ENCODE peak calls at places on chromosome 21, in eight cellular contexts. N is Peyer's patch; V is CD8-positive, alpha-beta T cell; E is BE2C; F is PC-9; P is cardiac muscle cell; K is body of pancreas; M is spleen. Q is an unnamed sample.

GRCh38 chr21:42142598-42142997 is 71.5 kb downstream of the UMODL1 start:
- DNase-seq in N (no peak), E (no peak), K (no peak), P (no peak), V (no peak), F (no peak), M (no peak), Q (no peak)

GRCh38 chr21:39077816-39078215 is 105.4 kb downstream of the PSMG1 start:
- DNase-seq in V (no peak), F (no peak), M (no peak), N (no peak), E (no peak), K (no peak), P (no peak), Q (no peak)

GRCh38 chr21:44962481-44962966 is 22.7 kb downstream of the SLX9 start:
- DNase-seq in F (no peak), E (no peak), N (no peak), M (peak; percentile 36), V (no peak), P (peak; percentile 74), K (no peak), Q (peak; percentile 92)

GRCh38 chr21:42555756-42556438 is 42.2 kb downstream of the SLC37A1 start:
- DNase-seq in E (no peak), F (no peak), V (no peak), P (no peak), N (peak; percentile 40), M (peak; percentile 56), K (no peak), Q (no peak)

GRCh38 chr21:42009018-42009830 is 936 bp downstream of the ZBTB21 start:
- DNase-seq in K (peak; percentile 64), N (peak; percentile 81), F (peak; percentile 53), P (peak; percentile 62), E (peak; percentile 62), V (peak; percentile 11), M (peak; percentile 93), Q (peak; percentile 28)

GRCh38 chr21:35236090-35236489 is 187.0 kb upstream of the RUNX1 start:
- DNase-seq in E (no peak), V (no peak), K (no peak), F (no peak), P (no peak), M (no peak), N (no peak), Q (no peak)

GRCh38 chr21:28126521-28127317 is 866.0 kb downstream of the LTN1 start:
- DNase-seq in M (no peak), V (no peak), N (no peak), K (no peak), P (no peak), E (no peak), F (no peak), Q (no peak)

GRCh38 chr21:26405735-26406361 is 167.2 kb downstream of the CYYR1 start:
- DNase-seq in M (no peak), E (peak; percentile 34), P (peak; percentile 35), K (no peak), F (peak; percentile 53), N (no peak), V (no peak), Q (peak; percentile 93)

GRCh38 chr21:29674343-29674742 is 265.5 kb downstream of the GRIK1 start:
- DNase-seq in N (no peak), P (no peak), V (no peak), F (no peak), K (no peak), E (no peak), M (no peak), Q (no peak)

GRCh38 chr21:42350271-42350885 is 416 bp downstream of the TFF2 start:
- DNase-seq in M (peak; percentile 37), P (no peak), N (no peak), E (no peak), F (no peak), K (no peak), V (no peak), Q (no peak)

GRCh38 chr21:41865002-41865777 is 14.0 kb downstream of the PRDM15 start:
- DNase-seq in V (no peak), M (peak; percentile 38), N (peak; percentile 44), P (no peak), E (no peak), F (no peak), K (no peak), Q (no peak)

GRCh38 chr21:34093083-34093482 is 19.7 kb downstream of the MRPS6 start:
- DNase-seq in F (no peak), P (no peak), M (no peak), V (no peak), N (no peak), E (no peak), K (no peak), Q (no peak)

GRCh38 chr21:34092241-34092921 is 19.0 kb downstream of the MRPS6 start:
- DNase-seq in E (no peak), F (no peak), M (no peak), V (peak; percentile 5), N (no peak), P (peak; percentile 9), K (no peak), Q (no peak)

GRCh38 chr21:34088752-34089151 is 15.4 kb downstream of the MRPS6 start:
- DNase-seq in V (no peak), E (no peak), M (no peak), N (no peak), P (no peak), F (no peak), K (no peak), Q (no peak)

GRCh38 chr21:34091032-34091431 is 17.7 kb downstream of the MRPS6 start:
- DNase-seq in E (no peak), K (no peak), N (no peak), M (no peak), P (no peak), V (no peak), F (no peak), Q (no peak)

DNA sequence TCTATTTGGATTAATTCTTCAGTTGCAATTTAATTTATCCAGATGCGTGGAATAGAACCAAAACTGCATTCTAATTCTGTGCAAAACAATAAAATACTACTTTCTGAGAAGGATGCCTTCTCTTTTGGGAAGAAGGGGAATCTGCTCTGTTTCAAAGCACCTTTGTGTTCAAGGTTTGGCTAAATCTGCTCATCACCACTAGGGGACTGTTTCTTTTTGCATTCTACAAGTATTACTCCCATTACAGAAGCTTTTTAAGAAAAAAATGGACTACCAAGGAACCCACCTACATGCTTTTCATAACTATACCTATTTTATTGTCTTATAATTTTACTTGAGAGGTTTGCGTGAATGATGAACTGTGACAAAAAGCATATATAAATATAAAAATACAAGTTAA is 18.2 kb downstream of the MRPS6 start:
- DNase-seq in K (no peak), N (no peak), M (no peak), E (no peak), V (no peak), F (no peak), P (no peak), Q (no peak)
- TF ChIP-seq CTCF in K (no peak), N (no peak), M (peak; percentile 12), E (peak; percentile 62), V (peak; percentile 47), F (peak; percentile 35), P (peak; percentile 45), Q (peak; percentile 31)

GRCh38 chr21:45982256-45982757 is 737 bp downstream of the COL6A1 start:
- DNase-seq in K (no peak), N (peak; percentile 48), M (peak; percentile 77), E (peak; percentile 20), V (no peak), P (peak; percentile 36), F (no peak), Q (no peak)
- H3K4me3 ChIP-seq in K (peak overlapping the region; percentile 54), N (peak overlapping the region; percentile 76), M (peak overlapping the region; percentile 54), E (peak overlapping the region; percentile 52), V (peak overlapping the region; percentile 54), P (peak overlapping the region; percentile 68), F (peak overlapping the region; percentile 79), Q (no peak overlapping the region)

DNA sequence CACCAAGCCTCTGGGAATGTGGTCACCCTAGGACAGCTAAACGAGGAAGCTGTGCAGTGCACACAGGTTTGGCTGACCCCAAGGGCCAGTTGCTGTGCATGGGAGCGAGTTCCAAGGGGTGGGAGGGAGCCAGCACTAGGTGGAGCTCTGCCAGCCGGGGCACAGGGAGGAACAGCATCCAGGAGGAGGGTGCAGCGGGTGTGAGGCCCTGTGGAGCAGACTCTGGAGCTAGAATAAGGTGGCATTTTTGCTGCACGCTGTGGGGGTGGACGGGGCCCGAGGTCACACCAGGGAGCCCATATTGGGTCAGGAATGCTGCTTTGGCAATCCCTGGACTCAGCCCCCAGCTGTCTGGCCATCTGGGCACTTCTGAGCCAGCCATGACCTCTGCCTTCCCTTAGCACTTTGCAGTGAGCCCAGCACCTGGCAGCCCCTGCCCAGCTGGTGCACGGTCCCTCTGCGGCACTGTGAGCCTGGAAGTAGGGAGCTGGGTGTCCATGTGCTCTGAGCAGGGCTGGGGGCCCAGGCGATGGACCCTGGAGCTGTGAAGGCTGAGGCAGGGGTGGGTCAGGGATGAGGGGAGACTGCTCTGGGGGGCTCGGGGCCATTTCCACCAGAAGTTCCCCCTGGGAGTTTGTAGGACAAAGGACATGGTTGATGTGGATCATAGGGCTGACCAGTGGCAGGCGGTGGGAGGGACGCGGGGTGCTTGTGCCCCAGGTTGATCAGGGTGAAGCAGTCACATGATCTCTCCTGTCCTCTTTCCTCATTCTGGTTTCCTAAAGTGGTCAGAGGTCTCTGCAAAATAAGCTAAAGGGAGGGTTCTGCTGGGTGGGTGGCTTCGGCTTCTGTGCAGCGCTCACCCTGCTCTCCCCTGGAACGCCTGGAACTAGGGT is 8.9 kb downstream of the PDXK start:
- DNase-seq in P (no peak), M (peak; percentile 81), E (no peak), F (peak; percentile 86), V (no peak), K (peak; percentile 52), N (no peak), Q (peak; percentile 36)
- TF ChIP-seq CTCF in P (peak; percentile 13), M (no peak), E (peak; percentile 14), F (no peak), V (no peak), K (no peak), N (no peak), Q (peak; percentile 17)

GRCh38 chr21:36431252-36431651 is 46.1 kb downstream of the CHAF1B start:
- DNase-seq in M (no peak), P (no peak), F (no peak), E (no peak), K (no peak), V (no peak), N (no peak), Q (no peak)

GRCh38 chr21:36428789-36429671 is 43.8 kb downstream of the CHAF1B start:
- DNase-seq in N (no peak), V (no peak), P (no peak), K (no peak), F (no peak), M (no peak), E (no peak), Q (no peak)

GRCh38 chr21:36430841-36431240 is 45.6 kb downstream of the CHAF1B start:
- DNase-seq in V (no peak), F (no peak), N (no peak), K (no peak), M (no peak), E (no peak), P (no peak), Q (peak; percentile 41)

GRCh38 chr21:36427502-36427901 is 42.3 kb downstream of the CHAF1B start:
- DNase-seq in M (no peak), F (no peak), E (no peak), N (no peak), K (no peak), P (no peak), V (no peak), Q (no peak)

GRCh38 chr21:36429672-36430546 is 44.7 kb downstream of the CHAF1B start:
- DNase-seq in P (peak; percentile 72), M (peak; percentile 85), E (peak; percentile 82), K (peak; percentile 67), V (peak; percentile 57), F (peak; percentile 97), N (peak; percentile 76), Q (peak; percentile 100)
- H3K4me3 ChIP-seq in P (no peak overlapping the region), M (no peak overlapping the region), E (peak overlapping the region; percentile 45), K (no peak overlapping the region), V (peak overlapping the region; percentile 54), F (peak overlapping the region; percentile 57), N (peak overlapping the region; percentile 22), Q (peak overlapping the region; percentile 14)